ENCODE peak calls at places on chromosomes 13 and 19, in eight cellular contexts. H, V, U, B, W, A, T and X are unnamed samples. For H3K4me1, the result is how much of the 10 kb centered on the place peaks cover.

GRCh38 chr13:53466576-53466975 is 438.0 kb downstream of the OLFM4 start:
- DNase-seq in H (no peak), V (no peak), U (no peak), B (no peak), W (no peak), A (no peak), T (no peak), X (no peak)

GRCh38 chr19:18364826-18365528 is 21.0 kb upstream of the GDF15 start:
- DNase-seq in H (peak), V (no peak), U (peak), B (peak), W (peak), A (no peak), T (peak), X (peak)

GRCh38 chr13:59873856-59874255 is 289.9 kb downstream of the DIAPH3 start:
- DNase-seq in H (no peak), V (no peak), U (no peak), B (no peak), W (no peak), A (no peak), T (no peak), X (no peak)

GRCh38 chr13:75621147-75621546 is 15.0 kb upstream of the LMO7 start:
- DNase-seq in H (peak), V (no peak), U (no peak), B (no peak), W (no peak), A (no peak), T (no peak), X (no peak)

GRCh38 chr19:17777840-17778620 is 16.9 kb upstream of the B3GNT3 start:
- DNase-seq in H (no peak), V (peak), U (peak), B (peak), W (peak), A (no peak), T (peak), X (no peak)

GRCh38 chr19:2755811-2756210 is 16.0 kb upstream of the SLC39A3 start:
- DNase-seq in H (no peak), V (no peak), U (no peak), B (no peak), W (no peak), A (no peak), T (no peak), X (no peak)

GRCh38 chr19:33819496-33819874 is 22.8 kb downstream of the KCTD15 start:
- DNase-seq in H (no peak), V (no peak), U (no peak), B (no peak), W (no peak), A (no peak), T (no peak), X (no peak)

GRCh38 chr13:64078025-64078424 is 2662.4 kb upstream of the PCDH20 start:
- DNase-seq in H (no peak), V (no peak), U (no peak), B (no peak), W (no peak), A (no peak), T (no peak), X (no peak)

GRCh38 chr19:31676271-31677004 is 327.2 kb upstream of the TSHZ3 start:
- DNase-seq in H (peak), V (no peak), U (no peak), B (no peak), W (no peak), A (no peak), T (no peak), X (no peak)

GRCh38 chr19:3479177-3479818 is 1.0 kb downstream of the SMIM24 start:
- DNase-seq in H (no peak), V (no peak), U (peak), B (peak), W (no peak), A (no peak), T (no peak), X (no peak)

GRCh38 chr13:104592545-104593250 is 1526.5 kb upstream of the SLC10A2 start:
- DNase-seq in H (peak), V (no peak), U (no peak), B (no peak), W (no peak), A (no peak), T (no peak), X (no peak)

GRCh38 chr19:55176116-55176515 is 4.0 kb downstream of the SYT5 start:
- DNase-seq in H (no peak), V (no peak), U (no peak), B (peak), W (no peak), A (no peak), T (no peak), X (no peak)

GRCh38 chr13:35599385-35599784 is 122.9 kb upstream of the MAB21L1 start:
- DNase-seq in H (no peak), V (no peak), U (no peak), B (no peak), W (no peak), A (no peak), T (no peak), X (no peak)

GRCh38 chr19:19860756-19861390 is 4.8 kb upstream of the ZNF253 start:
- DNase-seq in H (no peak), V (no peak), U (no peak), B (no peak), W (no peak), A (no peak), T (no peak), X (no peak)

GRCh38 chr13:112981361-112981905 is 12.4 kb downstream of the MCF2L start:
- DNase-seq in H (no peak), V (no peak), U (no peak), B (no peak), W (no peak), A (no peak), T (no peak), X (no peak)

GRCh38 chr19:16548956-16549355 is 6.7 kb upstream of the CHERP start:
- DNase-seq in H (no peak), V (no peak), U (no peak), B (no peak), W (no peak), A (no peak), T (no peak), X (no peak)

GRCh38 chr19:7869910-7870511 is 4.2 kb downstream of the PRR36 start:
- DNase-seq in H (no peak), V (no peak), U (no peak), B (peak), W (no peak), A (no peak), T (peak), X (no peak)

GRCh38 chr13:34864650-34865049 is 77.4 kb upstream of the NBEA start:
- DNase-seq in H (peak), V (no peak), U (no peak), B (no peak), W (no peak), A (no peak), T (no peak), X (no peak)

GRCh38 chr13:105804561-105805190 is 730.8 kb downstream of the EFNB2 start:
- DNase-seq in H (peak), V (no peak), U (no peak), B (no peak), W (no peak), A (no peak), T (no peak), X (no peak)

GRCh38 chr13:46526763-46527162 is 26.2 kb upstream of the LRCH1 start:
- DNase-seq in H (no peak), V (no peak), U (no peak), B (no peak), W (no peak), A (no peak), T (no peak), X (no peak)

GRCh38 chr13:75724742-75725504 is 88.8 kb downstream of the LMO7 start:
- DNase-seq in H (no peak), V (no peak), U (no peak), B (no peak), W (no peak), A (no peak), T (no peak), X (no peak)

GRCh38 chr13:23505007-23505406 is 65.2 kb upstream of the TNFRSF19 start:
- DNase-seq in H (peak), V (no peak), U (no peak), B (no peak), W (no peak), A (no peak), T (no peak), X (no peak)

GRCh38 chr13:45564108-45564507 is 51.4 kb downstream of the ERICH6B start:
- DNase-seq in H (peak), V (no peak), U (no peak), B (no peak), W (peak), A (no peak), T (no peak), X (no peak)

GRCh38 chr19:18551631-18552030 is 6.0 kb upstream of the KXD1 start:
- DNase-seq in H (no peak), V (no peak), U (no peak), B (no peak), W (no peak), A (no peak), T (no peak), X (no peak)

GRCh38 chr13:46698015-46698414 is 98.9 kb downstream of the ESD start:
- DNase-seq in H (no peak), V (no peak), U (peak), B (no peak), W (no peak), A (peak), T (peak), X (no peak)

GRCh38 chr19:38004505-38005223 is 97.7 kb downstream of the SIPA1L3 start:
- DNase-seq in H (peak), V (no peak), U (peak), B (peak), W (peak), A (peak), T (peak), X (peak)

GRCh38 chr19:4584670-4585460 is 25.4 kb upstream of the SEMA6B start:
- DNase-seq in H (no peak), V (no peak), U (no peak), B (no peak), W (no peak), A (no peak), T (no peak), X (no peak)

GRCh38 chr19:18196511-18196845 is 3.5 kb downstream of the MPV17L2 start:
- DNase-seq in H (no peak), V (no peak), U (no peak), B (no peak), W (no peak), A (no peak), T (no peak), X (no peak)

GRCh38 chr13:81493144-81493543 is 1152.2 kb upstream of the SPRY2 start:
- DNase-seq in H (no peak), V (no peak), U (no peak), B (no peak), W (no peak), A (no peak), T (no peak), X (no peak)

GRCh38 chr13:23806874-23807522 is 82.2 kb downstream of the MIPEP start:
- DNase-seq in H (no peak), V (no peak), U (no peak), B (no peak), W (no peak), A (no peak), T (no peak), X (no peak)

GRCh38 chr13:62706035-62706434 is 1290.4 kb upstream of the PCDH20 start:
- DNase-seq in H (no peak), V (no peak), U (no peak), B (no peak), W (no peak), A (no peak), T (no peak), X (no peak)

GRCh38 chr19:16714702-16715294 is 4.8 kb upstream of the NWD1 start:
- DNase-seq in H (peak), V (peak), U (peak), B (peak), W (peak), A (peak), T (peak), X (peak)

GRCh38 chr13:29503041-29503837 is 92.2 kb downstream of the SLC7A1 start:
- DNase-seq in H (no peak), V (no peak), U (no peak), B (no peak), W (no peak), A (no peak), T (no peak), X (no peak)

GRCh38 chr13:72174549-72174948 is 307.5 kb upstream of the DACH1 start:
- DNase-seq in H (no peak), V (no peak), U (no peak), B (no peak), W (no peak), A (no peak), T (no peak), X (no peak)

GRCh38 chr13:26377038-26377437 is 123.1 kb downstream of the CDK8 start:
- DNase-seq in H (no peak), V (no peak), U (no peak), B (peak), W (no peak), A (no peak), T (no peak), X (no peak)

GRCh38 chr13:40116008-40116407 is 460.5 kb downstream of the COG6 start:
- DNase-seq in H (peak), V (no peak), U (no peak), B (no peak), W (no peak), A (no peak), T (peak), X (no peak)

GRCh38 chr13:31129419-31129818 is 32.3 kb downstream of the HSPH1 start:
- DNase-seq in H (no peak), V (no peak), U (no peak), B (no peak), W (no peak), A (no peak), T (no peak), X (no peak)

GRCh38 chr13:24606486-24607170 is 73.6 kb upstream of the ATP12A start:
- DNase-seq in H (no peak), V (no peak), U (no peak), B (no peak), W (no peak), A (no peak), T (no peak), X (no peak)

GRCh38 chr19:43784251-43784980 is 3.6 kb upstream of the KCNN4 start:
- DNase-seq in H (peak), V (no peak), U (no peak), B (peak), W (no peak), A (no peak), T (peak), X (peak)

DNA sequence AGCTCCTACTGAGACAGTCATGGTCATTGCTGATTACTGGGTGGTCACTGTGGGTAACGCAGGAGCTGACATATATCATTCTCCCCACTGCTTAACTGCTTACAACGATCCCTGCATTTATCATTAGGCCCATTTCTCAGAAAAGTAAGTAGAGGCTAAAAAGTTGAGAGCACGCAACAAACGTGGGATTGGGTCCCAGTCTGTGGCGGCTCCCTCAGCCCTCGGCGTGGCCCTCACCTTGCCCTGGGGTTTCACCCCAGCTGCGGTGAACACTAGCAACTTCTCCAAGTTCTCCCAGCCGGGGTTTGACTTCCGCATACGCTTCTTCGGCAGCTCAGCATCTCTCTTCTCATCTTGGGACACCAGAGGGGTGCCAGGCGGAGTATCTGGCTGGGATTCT is 2.5 kb downstream of the PNKP start:
- DNase-seq in H (no peak), V (no peak), U (no peak), B (no peak), W (no peak), A (no peak), T (no peak), X (no peak)
- H3K4me3 ChIP-seq in H (no peak), V (no peak), U (no peak), B (no peak), W (no peak), A (no peak), T (no peak), X (no peak)

GRCh38 chr19:42284641-42285341 is 15.7 kb downstream of the CIC start:
- DNase-seq in H (no peak), V (peak), U (no peak), B (peak), W (no peak), A (no peak), T (no peak), X (no peak)
- H3K27ac ChIP-seq in H (peak), V (peak), U (peak), B (peak), W (peak), A (peak), T (peak), X (peak)

GRCh38 chr19:14562660-14563589 is 8.9 kb downstream of the NDUFB7 start:
- DNase-seq in H (no peak), V (no peak), U (no peak), B (no peak), W (no peak), A (no peak), T (no peak), X (no peak)

GRCh38 chr19:14560776-14561108 is 11.1 kb downstream of the NDUFB7 start:
- DNase-seq in H (no peak), V (no peak), U (no peak), B (no peak), W (no peak), A (no peak), T (no peak), X (no peak)

GRCh38 chr19:14561832-14562351 is 10.0 kb downstream of the NDUFB7 start:
- DNase-seq in H (no peak), V (no peak), U (peak), B (no peak), W (no peak), A (no peak), T (no peak), X (no peak)

GRCh38 chr19:14559916-14560775 is 11.7 kb downstream of the NDUFB7 start:
- DNase-seq in H (no peak), V (no peak), U (no peak), B (no peak), W (no peak), A (no peak), T (no peak), X (no peak)

DNA sequence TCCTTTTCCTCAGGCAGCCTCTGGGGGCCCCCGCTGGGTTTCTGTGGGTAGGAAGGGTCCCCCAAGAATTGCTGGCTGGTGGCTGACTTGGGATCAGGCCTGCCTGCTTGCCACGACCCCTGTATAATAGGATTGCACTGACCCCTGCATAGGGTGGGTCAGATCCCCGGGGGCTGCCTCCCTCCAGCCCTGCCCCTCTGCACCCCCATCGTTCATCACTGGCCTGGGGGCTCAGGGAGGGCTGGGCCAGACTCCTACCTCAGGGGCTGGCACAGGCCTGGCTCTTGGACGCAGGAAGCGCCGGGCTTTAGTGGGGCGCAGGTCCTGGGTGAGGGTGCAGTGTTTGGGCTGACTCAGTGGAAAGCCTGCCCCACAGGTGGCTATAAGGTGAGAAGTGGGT is 10.6 kb downstream of the NDUFB7 start:
- DNase-seq in H (no peak), V (no peak), U (no peak), B (no peak), W (no peak), A (no peak), T (no peak), X (no peak)
- H3K4me1 ChIP-seq in H (under half), V (under half), U (under half), B (under half), W (under half), A (half or more), T (under half), X (under half)

GRCh38 chr19:1507192-1507660 is 5.6 kb downstream of the ADAMTSL5 start:
- DNase-seq in H (no peak), V (no peak), U (no peak), B (no peak), W (no peak), A (no peak), T (no peak), X (no peak)
- H3K4me3 ChIP-seq in H (no peak), V (no peak), U (peak), B (no peak), W (no peak), A (no peak), T (no peak), X (peak)

GRCh38 chr13:80251403-80251802 is 89.5 kb downstream of the SPRY2 start:
- DNase-seq in H (peak), V (no peak), U (no peak), B (no peak), W (no peak), A (no peak), T (no peak), X (no peak)

GRCh38 chr13:80249906-80250513 is 90.9 kb downstream of the SPRY2 start:
- DNase-seq in H (no peak), V (no peak), U (no peak), B (no peak), W (no peak), A (no peak), T (no peak), X (no peak)

GRCh38 chr13:80256352-80256932 is 84.5 kb downstream of the SPRY2 start:
- DNase-seq in H (no peak), V (no peak), U (no peak), B (no peak), W (no peak), A (no peak), T (no peak), X (no peak)

GRCh38 chr13:80259159-80259558 is 81.8 kb downstream of the SPRY2 start:
- DNase-seq in H (no peak), V (no peak), U (no peak), B (no peak), W (no peak), A (no peak), T (peak), X (no peak)

GRCh38 chr13:80255946-80256345 is 85.0 kb downstream of the SPRY2 start:
- DNase-seq in H (no peak), V (no peak), U (no peak), B (no peak), W (no peak), A (no peak), T (no peak), X (no peak)
- H3K27ac ChIP-seq in H (no peak), V (no peak), U (no peak), B (no peak), W (no peak), A (no peak), T (no peak), X (no peak)

DNA sequence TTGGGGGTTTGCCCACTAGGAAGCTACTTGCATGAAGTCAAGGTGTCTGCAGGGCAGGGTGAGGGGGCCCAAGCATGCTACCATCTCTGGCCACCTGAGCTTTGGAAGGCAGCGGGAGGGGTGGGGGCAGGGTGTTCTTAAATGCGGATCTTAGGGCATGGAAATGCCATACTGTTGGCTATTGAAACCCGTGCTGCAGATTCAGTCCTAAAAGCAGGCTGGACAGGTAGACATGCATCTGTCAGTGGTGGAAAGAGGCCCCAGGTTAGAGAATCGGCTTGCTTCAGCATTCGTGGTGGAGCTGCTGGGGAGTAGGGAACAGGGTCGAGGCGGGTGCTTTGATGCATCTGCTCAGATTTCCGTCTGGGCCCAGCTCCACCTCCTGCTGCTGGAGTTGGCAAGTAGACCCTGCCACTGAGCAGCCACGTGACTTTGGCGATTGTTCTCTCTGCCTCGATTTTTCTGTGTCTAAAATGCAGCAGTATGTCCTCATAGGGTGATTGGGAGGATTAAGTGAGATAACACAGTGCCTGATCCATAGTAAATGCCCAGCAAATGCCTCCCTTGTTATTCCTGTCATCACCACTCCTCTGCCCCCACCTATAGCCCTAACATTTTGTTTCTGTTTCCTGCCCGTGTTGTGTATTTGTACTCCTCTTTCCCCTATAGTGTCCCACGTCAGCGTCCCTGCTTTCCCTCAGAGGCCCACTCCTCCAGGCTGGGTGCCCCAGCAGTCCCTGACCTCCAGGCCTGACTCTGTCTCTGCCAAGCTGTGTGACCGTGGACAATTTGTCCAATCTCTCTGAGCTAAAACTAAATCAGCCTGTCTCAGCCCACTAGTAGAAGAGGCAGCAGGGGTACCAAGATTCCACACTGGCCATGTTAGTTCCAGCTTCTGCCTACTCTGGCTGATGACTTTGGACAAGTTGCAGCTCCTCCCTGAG is 5.8 kb downstream of the PPP1R37 start:
- DNase-seq in H (peak), V (no peak), U (no peak), B (no peak), W (no peak), A (no peak), T (no peak), X (no peak)
- H3K4me1 ChIP-seq in H (half or more), V (under half), U (under half), B (under half), W (under half), A (half or more), T (under half), X (under half)

GRCh38 chr19:58277748-58278147 is 1.0 kb upstream of the ZNF8 start:
- DNase-seq in H (no peak), V (no peak), U (no peak), B (no peak), W (no peak), A (no peak), T (peak), X (no peak)
- H3K4me3 ChIP-seq in H (peak), V (peak), U (peak), B (peak), W (no peak), A (peak), T (peak), X (peak)